ENCODE peak calls at places on chromosome 17, in nine cellular contexts. One of them, this sample, is unnamed.

GRCh38 chr17:19940722-19941464 is 36.7 kb downstream of the AKAP10 start:
- DNase-seq in astrocyte of the cerebellum: peak
- DNase-seq in glutamatergic neuron: no peak
- DNase-seq in nephron progenitor cell: no peak
- DNase-seq in upper lobe of right lung: no peak
- DNase-seq in breast epithelium: no peak
- DNase-seq in fibroblast of lung: peak
- DNase-seq in fibroblast of pulmonary artery: peak
- DNase-seq in HFF-Myc: peak
- DNase-seq in this sample: no peak

GRCh38 chr17:50062323-50063243 is 6.7 kb downstream of the ITGA3 start:
- DNase-seq in upper lobe of right lung: peak
- DNase-seq in breast epithelium: peak
- DNase-seq in fibroblast of pulmonary artery: peak
- DNase-seq in astrocyte of the cerebellum: no peak
- DNase-seq in fibroblast of lung: peak
- DNase-seq in glutamatergic neuron: no peak
- DNase-seq in HFF-Myc: no peak
- DNase-seq in nephron progenitor cell: no peak
- DNase-seq in this sample: peak

GRCh38 chr17:40283662-40284061 is 4.0 kb upstream of the CDC6 start:
- DNase-seq in upper lobe of right lung: no peak
- DNase-seq in fibroblast of lung: peak
- DNase-seq in astrocyte of the cerebellum: peak
- DNase-seq in nephron progenitor cell: no peak
- DNase-seq in breast epithelium: no peak
- DNase-seq in glutamatergic neuron: no peak
- DNase-seq in HFF-Myc: no peak
- DNase-seq in fibroblast of pulmonary artery: peak
- DNase-seq in this sample: no peak

GRCh38 chr17:3935140-3935542 is 18.9 kb upstream of the P2RX1 start:
- DNase-seq in astrocyte of the cerebellum: peak
- DNase-seq in HFF-Myc: no peak
- DNase-seq in fibroblast of lung: peak
- DNase-seq in breast epithelium: peak
- DNase-seq in upper lobe of right lung: peak
- DNase-seq in nephron progenitor cell: peak
- DNase-seq in fibroblast of pulmonary artery: peak
- DNase-seq in glutamatergic neuron: peak
- DNase-seq in this sample: peak

GRCh38 chr17:19331134-19331533 is 31.4 kb downstream of the B9D1 start:
- DNase-seq in glutamatergic neuron: no peak
- DNase-seq in astrocyte of the cerebellum: peak
- DNase-seq in breast epithelium: no peak
- DNase-seq in nephron progenitor cell: no peak
- DNase-seq in fibroblast of pulmonary artery: peak
- DNase-seq in fibroblast of lung: peak
- DNase-seq in HFF-Myc: no peak
- DNase-seq in upper lobe of right lung: no peak
- DNase-seq in this sample: peak

GRCh38 chr17:58320163-58320558 is 8.4 kb downstream of the TSPOAP1 start:
- DNase-seq in nephron progenitor cell: no peak
- DNase-seq in upper lobe of right lung: peak
- DNase-seq in HFF-Myc: no peak
- DNase-seq in glutamatergic neuron: peak
- DNase-seq in astrocyte of the cerebellum: no peak
- DNase-seq in breast epithelium: peak
- DNase-seq in fibroblast of pulmonary artery: no peak
- DNase-seq in fibroblast of lung: no peak
- DNase-seq in this sample: no peak

GRCh38 chr17:6249747-6250146 is 179.6 kb downstream of the WSCD1 start:
- DNase-seq in nephron progenitor cell: no peak
- DNase-seq in breast epithelium: no peak
- DNase-seq in glutamatergic neuron: no peak
- DNase-seq in fibroblast of pulmonary artery: no peak
- DNase-seq in HFF-Myc: no peak
- DNase-seq in fibroblast of lung: no peak
- DNase-seq in upper lobe of right lung: no peak
- DNase-seq in astrocyte of the cerebellum: no peak
- DNase-seq in this sample: no peak

GRCh38 chr17:40178660-40179059 is 1.4 kb downstream of the RAPGEFL1 start:
- DNase-seq in fibroblast of lung: no peak
- DNase-seq in glutamatergic neuron: no peak
- DNase-seq in astrocyte of the cerebellum: no peak
- DNase-seq in breast epithelium: no peak
- DNase-seq in upper lobe of right lung: no peak
- DNase-seq in fibroblast of pulmonary artery: no peak
- DNase-seq in HFF-Myc: no peak
- DNase-seq in nephron progenitor cell: no peak
- DNase-seq in this sample: no peak

GRCh38 chr17:82041139-82041814 is 3.8 kb upstream of the DCXR start:
- DNase-seq in nephron progenitor cell: no peak
- DNase-seq in breast epithelium: no peak
- DNase-seq in fibroblast of lung: peak
- DNase-seq in upper lobe of right lung: no peak
- DNase-seq in HFF-Myc: no peak
- DNase-seq in astrocyte of the cerebellum: no peak
- DNase-seq in fibroblast of pulmonary artery: no peak
- DNase-seq in glutamatergic neuron: no peak
- DNase-seq in this sample: no peak

GRCh38 chr17:39183045-39183444 is 14.4 kb downstream of the CACNB1 start:
- DNase-seq in fibroblast of pulmonary artery: no peak
- DNase-seq in nephron progenitor cell: no peak
- DNase-seq in astrocyte of the cerebellum: no peak
- DNase-seq in glutamatergic neuron: no peak
- DNase-seq in HFF-Myc: no peak
- DNase-seq in fibroblast of lung: no peak
- DNase-seq in upper lobe of right lung: no peak
- DNase-seq in breast epithelium: no peak
- DNase-seq in this sample: no peak

GRCh38 chr17:48594412-48595106 is 980 bp upstream of the HOXB5 start:
- DNase-seq in glutamatergic neuron: no peak
- DNase-seq in astrocyte of the cerebellum: no peak
- DNase-seq in fibroblast of lung: no peak
- DNase-seq in upper lobe of right lung: no peak
- DNase-seq in nephron progenitor cell: no peak
- DNase-seq in HFF-Myc: no peak
- DNase-seq in breast epithelium: no peak
- DNase-seq in fibroblast of pulmonary artery: no peak
- DNase-seq in this sample: no peak

GRCh38 chr17:48322060-48322459 is 108.0 kb downstream of the SKAP1 start:
- DNase-seq in fibroblast of lung: no peak
- DNase-seq in glutamatergic neuron: no peak
- DNase-seq in upper lobe of right lung: no peak
- DNase-seq in nephron progenitor cell: no peak
- DNase-seq in breast epithelium: no peak
- DNase-seq in fibroblast of pulmonary artery: peak
- DNase-seq in HFF-Myc: no peak
- DNase-seq in astrocyte of the cerebellum: peak
- DNase-seq in this sample: no peak

GRCh38 chr17:40724656-40725055 is 21.1 kb upstream of the KRT24 start:
- DNase-seq in upper lobe of right lung: no peak
- DNase-seq in fibroblast of lung: peak
- DNase-seq in HFF-Myc: no peak
- DNase-seq in fibroblast of pulmonary artery: no peak
- DNase-seq in astrocyte of the cerebellum: no peak
- DNase-seq in breast epithelium: no peak
- DNase-seq in nephron progenitor cell: no peak
- DNase-seq in glutamatergic neuron: no peak
- DNase-seq in this sample: no peak

GRCh38 chr17:56949595-56949994 is 11.3 kb downstream of the COIL start:
- DNase-seq in glutamatergic neuron: no peak
- DNase-seq in astrocyte of the cerebellum: no peak
- DNase-seq in HFF-Myc: no peak
- DNase-seq in nephron progenitor cell: no peak
- DNase-seq in upper lobe of right lung: no peak
- DNase-seq in fibroblast of lung: no peak
- DNase-seq in fibroblast of pulmonary artery: no peak
- DNase-seq in breast epithelium: no peak
- DNase-seq in this sample: no peak

GRCh38 chr17:5500247-5500803 is 14.0 kb downstream of the MIS12 start:
- DNase-seq in fibroblast of pulmonary artery: no peak
- DNase-seq in nephron progenitor cell: no peak
- DNase-seq in glutamatergic neuron: no peak
- DNase-seq in fibroblast of lung: no peak
- DNase-seq in astrocyte of the cerebellum: no peak
- DNase-seq in breast epithelium: no peak
- DNase-seq in upper lobe of right lung: no peak
- DNase-seq in HFF-Myc: no peak
- DNase-seq in this sample: no peak

GRCh38 chr17:61420745-61421398 is 21.2 kb downstream of the TBX2 start:
- DNase-seq in nephron progenitor cell: no peak
- DNase-seq in astrocyte of the cerebellum: no peak
- DNase-seq in glutamatergic neuron: no peak
- DNase-seq in upper lobe of right lung: no peak
- DNase-seq in fibroblast of pulmonary artery: no peak
- DNase-seq in HFF-Myc: no peak
- DNase-seq in breast epithelium: no peak
- DNase-seq in fibroblast of lung: no peak
- DNase-seq in this sample: no peak

GRCh38 chr17:65455972-65456343 is 105.5 kb downstream of the AXIN2 start:
- DNase-seq in fibroblast of lung: no peak
- DNase-seq in glutamatergic neuron: no peak
- DNase-seq in breast epithelium: no peak
- DNase-seq in fibroblast of pulmonary artery: peak
- DNase-seq in upper lobe of right lung: no peak
- DNase-seq in nephron progenitor cell: peak
- DNase-seq in HFF-Myc: no peak
- DNase-seq in astrocyte of the cerebellum: no peak
- DNase-seq in this sample: no peak

GRCh38 chr17:2051388-2052237 is 3.3 kb upstream of the HIC1 start:
- DNase-seq in nephron progenitor cell: peak
- DNase-seq in glutamatergic neuron: no peak
- DNase-seq in breast epithelium: no peak
- DNase-seq in upper lobe of right lung: no peak
- DNase-seq in astrocyte of the cerebellum: no peak
- DNase-seq in fibroblast of lung: no peak
- DNase-seq in fibroblast of pulmonary artery: no peak
- DNase-seq in HFF-Myc: no peak
- DNase-seq in this sample: no peak

GRCh38 chr17:82230627-82231311 is 1.9 kb downstream of the SLC16A3 start:
- DNase-seq in breast epithelium: no peak
- DNase-seq in glutamatergic neuron: peak
- DNase-seq in fibroblast of lung: peak
- DNase-seq in nephron progenitor cell: peak
- DNase-seq in fibroblast of pulmonary artery: peak
- DNase-seq in astrocyte of the cerebellum: peak
- DNase-seq in HFF-Myc: no peak
- DNase-seq in upper lobe of right lung: peak
- DNase-seq in this sample: peak

GRCh38 chr17:10099051-10099571 is 99.3 kb downstream of the GAS7 start:
- DNase-seq in fibroblast of lung: peak
- DNase-seq in astrocyte of the cerebellum: no peak
- DNase-seq in upper lobe of right lung: no peak
- DNase-seq in fibroblast of pulmonary artery: peak
- DNase-seq in glutamatergic neuron: no peak
- DNase-seq in breast epithelium: no peak
- DNase-seq in HFF-Myc: peak
- DNase-seq in nephron progenitor cell: no peak
- DNase-seq in this sample: peak

DNA sequence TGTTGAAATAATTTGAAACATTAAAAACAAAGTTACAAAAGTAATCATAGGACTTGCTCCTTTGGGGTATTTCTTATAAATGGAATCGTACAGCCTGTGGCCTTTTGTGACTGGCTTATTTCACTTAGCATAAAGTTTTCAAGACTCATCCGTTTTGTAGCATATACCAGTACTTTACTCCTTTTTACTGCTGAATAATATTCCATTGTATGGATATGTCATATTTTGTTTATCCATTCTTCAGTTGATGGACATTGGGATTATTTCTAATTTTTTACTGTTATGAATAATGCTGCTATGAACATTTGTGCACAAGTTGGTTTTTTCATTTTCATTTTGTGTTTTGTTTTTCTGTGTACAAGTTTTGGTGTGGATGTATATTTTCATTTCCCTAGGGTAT is 30.0 kb upstream of the RHBDL3 start:
- DNase-seq in upper lobe of right lung: no peak
- DNase-seq in nephron progenitor cell: no peak
- DNase-seq in astrocyte of the cerebellum: no peak
- DNase-seq in fibroblast of pulmonary artery: no peak
- DNase-seq in glutamatergic neuron: no peak
- DNase-seq in HFF-Myc: no peak
- DNase-seq in breast epithelium: no peak
- DNase-seq in fibroblast of lung: no peak
- DNase-seq in this sample: no peak
- TF ChIP-seq CTCF in upper lobe of right lung: no peak
- TF ChIP-seq CTCF in nephron progenitor cell: no peak
- TF ChIP-seq CTCF in astrocyte of the cerebellum: no peak
- TF ChIP-seq CTCF in fibroblast of pulmonary artery: no peak
- TF ChIP-seq CTCF in glutamatergic neuron: no peak
- TF ChIP-seq CTCF in HFF-Myc: no peak
- TF ChIP-seq CTCF in breast epithelium: no peak
- TF ChIP-seq CTCF in fibroblast of lung: no peak
- TF ChIP-seq CTCF in this sample: no peak

DNA sequence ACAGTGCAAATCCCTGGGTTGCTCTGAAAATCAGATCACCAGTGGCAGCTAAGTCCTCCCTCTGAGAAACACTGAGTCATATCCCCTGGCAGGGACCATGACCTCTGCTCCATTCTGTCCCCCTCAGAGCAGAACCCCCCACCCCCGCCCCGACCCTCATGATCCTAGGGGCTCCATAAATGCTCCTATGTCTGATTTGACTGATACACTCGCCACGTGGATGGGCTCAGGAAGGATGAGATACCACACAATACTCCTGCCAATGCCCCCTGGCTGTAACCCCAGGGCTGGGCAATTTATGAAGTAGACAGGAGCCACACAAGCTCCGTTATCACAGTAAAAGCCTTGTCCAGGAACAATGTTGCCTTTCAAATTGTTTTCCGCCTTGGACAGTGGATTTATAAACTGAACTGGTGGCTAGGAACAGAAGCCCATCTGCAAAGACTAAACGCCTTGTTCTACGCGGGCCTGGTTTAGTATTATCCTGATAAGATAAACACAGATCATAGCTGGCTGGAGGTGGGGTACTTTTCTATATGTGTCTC is 394.8 kb downstream of the SLC39A11 start:
- DNase-seq in HFF-Myc: no peak
- DNase-seq in fibroblast of lung: no peak
- DNase-seq in glutamatergic neuron: no peak
- DNase-seq in fibroblast of pulmonary artery: no peak
- DNase-seq in breast epithelium: no peak
- DNase-seq in astrocyte of the cerebellum: no peak
- DNase-seq in upper lobe of right lung: no peak
- DNase-seq in nephron progenitor cell: no peak
- DNase-seq in this sample: no peak
- TF ChIP-seq CTCF in HFF-Myc: no peak
- TF ChIP-seq CTCF in fibroblast of lung: no peak
- TF ChIP-seq CTCF in glutamatergic neuron: no peak
- TF ChIP-seq CTCF in fibroblast of pulmonary artery: no peak
- TF ChIP-seq CTCF in breast epithelium: no peak
- TF ChIP-seq CTCF in astrocyte of the cerebellum: no peak
- TF ChIP-seq CTCF in upper lobe of right lung: no peak
- TF ChIP-seq CTCF in nephron progenitor cell: no peak
- TF ChIP-seq CTCF in this sample: no peak

GRCh38 chr17:66462010-66462409 is 159.6 kb downstream of the PRKCA start:
- DNase-seq in nephron progenitor cell: no peak
- DNase-seq in fibroblast of lung: peak
- DNase-seq in glutamatergic neuron: no peak
- DNase-seq in astrocyte of the cerebellum: no peak
- DNase-seq in upper lobe of right lung: no peak
- DNase-seq in HFF-Myc: no peak
- DNase-seq in fibroblast of pulmonary artery: no peak
- DNase-seq in breast epithelium: no peak
- DNase-seq in this sample: peak
- TF ChIP-seq CTCF in nephron progenitor cell: no peak
- TF ChIP-seq CTCF in fibroblast of lung: no peak
- TF ChIP-seq CTCF in glutamatergic neuron: no peak
- TF ChIP-seq CTCF in astrocyte of the cerebellum: no peak
- TF ChIP-seq CTCF in upper lobe of right lung: no peak
- TF ChIP-seq CTCF in HFF-Myc: no peak
- TF ChIP-seq CTCF in fibroblast of pulmonary artery: no peak
- TF ChIP-seq CTCF in breast epithelium: no peak
- TF ChIP-seq CTCF in this sample: no peak

GRCh38 chr17:64016248-64016784 is 4.1 kb downstream of the ICAM2 start:
- DNase-seq in fibroblast of pulmonary artery: no peak
- DNase-seq in astrocyte of the cerebellum: no peak
- DNase-seq in breast epithelium: no peak
- DNase-seq in HFF-Myc: no peak
- DNase-seq in nephron progenitor cell: no peak
- DNase-seq in glutamatergic neuron: no peak
- DNase-seq in fibroblast of lung: no peak
- DNase-seq in upper lobe of right lung: no peak
- DNase-seq in this sample: no peak
- TF ChIP-seq CTCF in fibroblast of pulmonary artery: peak
- TF ChIP-seq CTCF in astrocyte of the cerebellum: peak
- TF ChIP-seq CTCF in breast epithelium: no peak
- TF ChIP-seq CTCF in HFF-Myc: no peak
- TF ChIP-seq CTCF in nephron progenitor cell: no peak
- TF ChIP-seq CTCF in glutamatergic neuron: no peak
- TF ChIP-seq CTCF in fibroblast of lung: peak
- TF ChIP-seq CTCF in upper lobe of right lung: peak
- TF ChIP-seq CTCF in this sample: no peak

This sample was measured in lower leg skin.